ENCODE peak calls at places on chromosomes 16 and 17, in nine cellular contexts. W is PC-3, V is GM23248, L is neural progenitor cell, D is MM.1S, G is SK-N-SH, R is hepatocyte, K is HCT116, T is GM23338. A is an unnamed sample.

GRCh38 chr16:14202697-14203096 is 131.6 kb downstream of the MRTFB start:
- DNase-seq in W (peak; percentile 19), V (peak; percentile 13), L (peak; percentile 23), D (no peak), G (peak; percentile 51), R (peak; percentile 31), K (peak; percentile 10), T (peak; percentile 57), A (no peak)

GRCh38 chr16:87380875-87381274 is 2.7 kb downstream of the FBXO31 start:
- DNase-seq in W (no peak), V (peak; percentile 64), L (no peak), D (no peak), G (no peak), R (no peak), K (no peak), T (no peak), A (no peak)

GRCh38 chr16:2028146-2028545 is 1.4 kb downstream of the NHERF2 start:
- DNase-seq in W (no peak), V (no peak), L (no peak), D (peak; percentile 5), G (no peak), R (no peak), K (no peak), T (no peak), A (no peak)

GRCh38 chr16:85238233-85238647 is 126.0 kb upstream of the CIBAR2 start:
- DNase-seq in W (no peak), V (peak; percentile 91), L (peak; percentile 77), D (no peak), G (peak; percentile 72), R (peak; percentile 90), K (no peak), T (peak; percentile 80), A (no peak)

GRCh38 chr16:80167657-80168056 is 373.1 kb upstream of the DYNLRB2 start:
- DNase-seq in W (peak; percentile 45), V (no peak), L (no peak), D (no peak), G (no peak), R (no peak), K (no peak), T (no peak), A (no peak)

GRCh38 chr17:73126716-73127473 is 34.4 kb upstream of the SLC39A11 start:
- DNase-seq in W (peak; percentile 13), V (peak; percentile 17), L (no peak), D (no peak), G (peak; percentile 39), R (no peak), K (no peak), T (no peak), A (no peak)

GRCh38 chr16:58551496-58551895 is 36.2 kb downstream of the SETD6 start:
- DNase-seq in W (no peak), V (peak; percentile 22), L (no peak), D (no peak), G (no peak), R (no peak), K (no peak), T (no peak), A (no peak)

GRCh38 chr16:87506423-87507350 is 13.9 kb upstream of the ZCCHC14 start:
- DNase-seq in W (no peak), V (no peak), L (no peak), D (no peak), G (no peak), R (no peak), K (no peak), T (no peak), A (no peak)

GRCh38 chr17:1362964-1363363 is 37.1 kb downstream of the YWHAE start:
- DNase-seq in W (no peak), V (peak; percentile 68), L (no peak), D (peak; percentile 33), G (no peak), R (no peak), K (no peak), T (no peak), A (peak; percentile 57)

GRCh38 chr16:57906385-57907316 is 64.3 kb downstream of the CNGB1 start:
- DNase-seq in W (no peak), V (peak; percentile 51), L (peak; percentile 62), D (no peak), G (no peak), R (no peak), K (no peak), T (peak; percentile 81), A (peak; percentile 13)

GRCh38 chr17:9837551-9838471 is 12.1 kb downstream of the GLP2R start:
- DNase-seq in W (peak; percentile 90), V (peak; percentile 86), L (no peak), D (no peak), G (no peak), R (peak; percentile 38), K (no peak), T (peak; percentile 10), A (no peak)

GRCh38 chr16:11372073-11372923 is 27.0 kb downstream of the RMI2 start:
- DNase-seq in W (no peak), V (no peak), L (no peak), D (no peak), G (no peak), R (no peak), K (no peak), T (no peak), A (no peak)

GRCh38 chr17:57649731-57650484 is 95.2 kb downstream of the CCDC182 start:
- DNase-seq in W (no peak), V (peak; percentile 22), L (peak; percentile 25), D (no peak), G (no peak), R (peak; percentile 32), K (no peak), T (peak; percentile 74), A (no peak)

GRCh38 chr16:3950343-3951193 is 70.1 kb upstream of the CREBBP start:
- DNase-seq in W (peak; percentile 78), V (peak; percentile 99), L (no peak), D (no peak), G (no peak), R (peak; percentile 78), K (no peak), T (no peak), A (no peak)

GRCh38 chr17:45117283-45117682 is 15.0 kb downstream of the PLCD3 start:
- DNase-seq in W (no peak), V (no peak), L (no peak), D (no peak), G (no peak), R (no peak), K (no peak), T (no peak), A (no peak)

DNA sequence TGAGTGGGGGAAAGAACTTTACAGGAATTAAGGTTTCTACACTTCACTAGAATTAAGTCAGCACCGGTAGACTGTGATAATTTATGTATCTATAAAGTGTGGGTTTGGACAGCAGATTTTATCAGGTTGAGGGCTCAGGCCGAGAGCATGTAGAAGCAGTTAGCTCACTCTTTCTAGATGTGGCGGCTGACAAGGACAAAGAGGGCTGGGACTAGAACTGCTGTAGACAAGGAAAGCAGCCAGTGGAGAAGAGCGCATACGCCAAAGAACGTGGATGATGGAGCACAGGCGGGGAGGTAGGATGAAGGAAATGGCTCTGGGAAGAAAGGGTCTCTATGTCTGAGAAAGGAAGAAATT is 504 bp upstream of the GOSR1 start:
- DNase-seq in W (no peak), V (peak; percentile 58), L (peak; percentile 31), D (no peak), G (no peak), R (peak; percentile 8), K (no peak), T (peak; percentile 58), A (peak; percentile 11)
- H3K4me3 ChIP-seq in W (peak overlapping the region; percentile 97), V (peak overlapping the region; percentile 87), L (peak overlapping the region; percentile 72), D (peak overlapping the region; percentile 79), G (peak overlapping the region; percentile 58), R (no peak overlapping the region), K (peak overlapping the region; percentile 81), T (peak overlapping the region; percentile 82), A (peak overlapping the region; percentile 88)

GRCh38 chr17:31099051-31099450 is 4.3 kb downstream of the NF1 start:
- DNase-seq in W (no peak), V (no peak), L (no peak), D (no peak), G (no peak), R (no peak), K (no peak), T (no peak), A (no peak)

GRCh38 chr17:31094600-31095238 is at the start of gene NF1:
- DNase-seq in W (peak; percentile 87), V (peak; percentile 99), L (peak; percentile 98), D (peak; percentile 94), G (peak; percentile 98), R (peak; percentile 99), K (peak; percentile 85), T (peak; percentile 98), A (peak; percentile 93)

GRCh38 chr17:31095239-31096105 is 695 bp downstream of the NF1 start:
- DNase-seq in W (peak; percentile 25), V (peak; percentile 78), L (peak; percentile 93), D (no peak), G (peak; percentile 85), R (peak; percentile 77), K (no peak), T (peak; percentile 94), A (peak; percentile 31)

GRCh38 chr17:31093866-31094599 is 744 bp upstream of the NF1 start:
- DNase-seq in W (no peak), V (no peak), L (no peak), D (no peak), G (no peak), R (peak; percentile 23), K (no peak), T (peak; percentile 21), A (no peak)

GRCh38 chr17:31096106-31096436 is 1.3 kb downstream of the NF1 start:
- DNase-seq in W (peak; percentile 1), V (no peak), L (no peak), D (no peak), G (peak; percentile 42), R (no peak), K (no peak), T (peak; percentile 47), A (no peak)
- TF ChIP-seq EZH2phosphoT487 in W (no peak), V (no peak), L (no peak), D (no peak), G (no peak), R (no peak), K (no peak), T (no peak), A (no peak)

DNA sequence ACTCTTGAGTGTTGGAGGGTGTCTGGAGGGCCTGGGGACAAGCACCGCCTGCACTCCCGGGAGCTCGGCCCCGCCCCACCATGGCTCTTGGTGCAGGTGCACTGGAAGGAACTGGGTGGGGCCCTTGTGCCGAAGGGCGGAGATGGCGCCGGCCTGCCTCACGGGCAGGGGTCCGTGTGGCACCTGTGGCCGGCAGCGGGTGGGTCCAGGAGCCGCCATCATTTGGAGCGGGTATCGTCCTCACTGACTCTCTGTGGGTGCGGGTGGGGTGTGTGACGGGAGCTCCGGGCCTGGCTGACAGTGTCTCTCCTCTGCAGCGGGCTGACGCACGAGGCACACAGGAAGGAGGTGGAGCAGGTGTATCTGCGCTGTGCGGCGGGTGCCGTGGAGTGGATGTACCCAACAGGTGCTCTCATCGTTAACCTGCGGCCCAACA is 5.2 kb downstream of the METRNL start:
- DNase-seq in W (no peak), V (peak; percentile 40), L (no peak), D (no peak), G (no peak), R (no peak), K (no peak), T (no peak), A (no peak)
- H3K4me2 ChIP-seq in W (no peak overlapping the region), V (peak overlapping the region; percentile 89), L (no peak overlapping the region), D (no peak overlapping the region), G (peak overlapping the region; percentile 97), R (peak overlapping the region; percentile 98), K (no peak overlapping the region), T (peak overlapping the region; percentile 64), A (no peak overlapping the region)

DNA sequence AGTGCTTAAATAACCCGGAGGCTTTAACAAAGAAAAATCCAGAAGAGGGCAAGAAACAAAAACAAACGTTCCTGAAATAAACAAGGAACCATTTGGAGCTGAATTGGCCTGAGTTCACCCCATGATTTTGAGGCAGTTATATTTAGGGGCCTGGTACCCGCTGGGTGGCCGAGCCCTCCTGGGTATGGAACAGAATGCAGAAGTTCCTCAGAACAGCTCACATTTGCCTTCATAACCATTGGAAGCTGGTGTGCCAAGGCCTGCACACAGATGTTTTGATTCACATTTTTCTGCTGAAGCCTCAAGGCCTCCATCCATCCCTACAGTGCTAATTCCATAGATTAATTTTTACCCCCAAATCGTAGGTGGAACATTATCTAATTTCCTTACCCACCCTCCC is 3.3 kb upstream of the ZFHX3 start:
- DNase-seq in W (no peak), V (no peak), L (no peak), D (no peak), G (no peak), R (no peak), K (no peak), T (no peak), A (no peak)
- H3K4me3 ChIP-seq in W (no peak overlapping the region), V (no peak overlapping the region), L (no peak overlapping the region), D (no peak overlapping the region), G (no peak overlapping the region), R (no peak overlapping the region), K (no peak overlapping the region), T (no peak overlapping the region), A (no peak overlapping the region)

A was measured in OCI-LY7.